ENCODE peak calls at places on chromosomes 6 and 20, in six cellular contexts. One of them, this sample, is unnamed.

GRCh38 chr6:111844921-111845320 is 28.3 kb downstream of the FYN start:
- DNase-seq in iris pigment epithelial cell: peak; percentile 39
- DNase-seq in amniotic epithelial cell: no peak
- DNase-seq in progenitor cell of endocrine pancreas: no peak
- DNase-seq in cerebellum: no peak
- DNase-seq in WTC11: peak; percentile 56
- DNase-seq in this sample: peak; percentile 66

GRCh38 chr20:39897058-39897457 is 792.0 kb downstream of the MAFB start:
- DNase-seq in WTC11: no peak
- DNase-seq in amniotic epithelial cell: peak; percentile 5
- DNase-seq in iris pigment epithelial cell: peak; percentile 48
- DNase-seq in progenitor cell of endocrine pancreas: no peak
- DNase-seq in cerebellum: no peak
- DNase-seq in this sample: no peak

GRCh38 chr6:168631589-168631988 is 190.6 kb downstream of the SMOC2 start:
- DNase-seq in cerebellum: no peak
- DNase-seq in WTC11: no peak
- DNase-seq in amniotic epithelial cell: no peak
- DNase-seq in iris pigment epithelial cell: no peak
- DNase-seq in progenitor cell of endocrine pancreas: no peak
- DNase-seq in this sample: no peak

GRCh38 chr6:43444601-43445000 is 10.7 kb downstream of the DLK2 start:
- DNase-seq in WTC11: no peak
- DNase-seq in progenitor cell of endocrine pancreas: no peak
- DNase-seq in amniotic epithelial cell: no peak
- DNase-seq in iris pigment epithelial cell: no peak
- DNase-seq in cerebellum: no peak
- DNase-seq in this sample: no peak

GRCh38 chr20:25984933-25985332 is 288.3 kb upstream of the ZNF337 start:
- DNase-seq in progenitor cell of endocrine pancreas: no peak
- DNase-seq in cerebellum: no peak
- DNase-seq in iris pigment epithelial cell: no peak
- DNase-seq in WTC11: no peak
- DNase-seq in amniotic epithelial cell: peak; percentile 31
- DNase-seq in this sample: no peak

GRCh38 chr20:21436186-21436585 is 38.9 kb upstream of the NKX2-4 start:
- DNase-seq in amniotic epithelial cell: peak; percentile 29
- DNase-seq in cerebellum: no peak
- DNase-seq in iris pigment epithelial cell: peak; percentile 93
- DNase-seq in progenitor cell of endocrine pancreas: no peak
- DNase-seq in WTC11: no peak
- DNase-seq in this sample: no peak

GRCh38 chr20:9028419-9028818 is 40.5 kb upstream of the PLCB4 start:
- DNase-seq in iris pigment epithelial cell: no peak
- DNase-seq in progenitor cell of endocrine pancreas: no peak
- DNase-seq in amniotic epithelial cell: no peak
- DNase-seq in WTC11: no peak
- DNase-seq in cerebellum: no peak
- DNase-seq in this sample: no peak

GRCh38 chr6:88517737-88518136 is 351.6 kb upstream of the CNR1 start:
- DNase-seq in iris pigment epithelial cell: peak; percentile 21
- DNase-seq in WTC11: no peak
- DNase-seq in cerebellum: no peak
- DNase-seq in progenitor cell of endocrine pancreas: no peak
- DNase-seq in amniotic epithelial cell: no peak
- DNase-seq in this sample: no peak

GRCh38 chr6:48016027-48016755 is 94.8 kb downstream of the PTCHD4 start:
- DNase-seq in iris pigment epithelial cell: no peak
- DNase-seq in progenitor cell of endocrine pancreas: no peak
- DNase-seq in WTC11: no peak
- DNase-seq in amniotic epithelial cell: peak; percentile 2
- DNase-seq in cerebellum: no peak
- DNase-seq in this sample: no peak

GRCh38 chr6:42251911-42252637 is 34.4 kb upstream of the MRPS10 start:
- DNase-seq in amniotic epithelial cell: peak; percentile 14
- DNase-seq in WTC11: no peak
- DNase-seq in cerebellum: peak; percentile 36
- DNase-seq in progenitor cell of endocrine pancreas: no peak
- DNase-seq in iris pigment epithelial cell: peak; percentile 14
- DNase-seq in this sample: no peak

GRCh38 chr20:53262294-53262840 is 290.2 kb downstream of the TSHZ2 start:
- DNase-seq in cerebellum: no peak
- DNase-seq in WTC11: no peak
- DNase-seq in iris pigment epithelial cell: no peak
- DNase-seq in progenitor cell of endocrine pancreas: no peak
- DNase-seq in amniotic epithelial cell: no peak
- DNase-seq in this sample: no peak

GRCh38 chr6:37819177-37819801 is at the start of gene ZFAND3:
- DNase-seq in iris pigment epithelial cell: peak; percentile 97
- DNase-seq in progenitor cell of endocrine pancreas: peak; percentile 98
- DNase-seq in WTC11: peak; percentile 96
- DNase-seq in cerebellum: peak; percentile 95
- DNase-seq in amniotic epithelial cell: peak; percentile 95
- DNase-seq in this sample: peak; percentile 98

GRCh38 chr20:13028673-13029072 is 19.9 kb downstream of the SPTLC3 start:
- DNase-seq in cerebellum: no peak
- DNase-seq in progenitor cell of endocrine pancreas: no peak
- DNase-seq in WTC11: no peak
- DNase-seq in amniotic epithelial cell: no peak
- DNase-seq in iris pigment epithelial cell: no peak
- DNase-seq in this sample: no peak

GRCh38 chr6:168134399-168135201 is 55.6 kb upstream of the FRMD1 start:
- DNase-seq in WTC11: no peak
- DNase-seq in iris pigment epithelial cell: no peak
- DNase-seq in cerebellum: no peak
- DNase-seq in amniotic epithelial cell: no peak
- DNase-seq in progenitor cell of endocrine pancreas: peak; percentile 9
- DNase-seq in this sample: no peak

GRCh38 chr20:35020108-35021031 is 64.7 kb downstream of the MYH7B start:
- DNase-seq in amniotic epithelial cell: no peak
- DNase-seq in progenitor cell of endocrine pancreas: no peak
- DNase-seq in WTC11: no peak
- DNase-seq in cerebellum: no peak
- DNase-seq in iris pigment epithelial cell: no peak
- DNase-seq in this sample: no peak

GRCh38 chr20:48163521-48163920 is 378.2 kb upstream of the SULF2 start:
- DNase-seq in amniotic epithelial cell: no peak
- DNase-seq in cerebellum: no peak
- DNase-seq in WTC11: no peak
- DNase-seq in progenitor cell of endocrine pancreas: no peak
- DNase-seq in iris pigment epithelial cell: no peak
- DNase-seq in this sample: no peak

GRCh38 chr6:134938896-134939295 is 11.0 kb downstream of the ALDH8A1 start:
- DNase-seq in cerebellum: no peak
- DNase-seq in progenitor cell of endocrine pancreas: no peak
- DNase-seq in iris pigment epithelial cell: peak; percentile 11
- DNase-seq in amniotic epithelial cell: no peak
- DNase-seq in WTC11: no peak
- DNase-seq in this sample: no peak

GRCh38 chr6:95866732-95867131 is 149.0 kb upstream of the FUT9 start:
- DNase-seq in amniotic epithelial cell: no peak
- DNase-seq in cerebellum: no peak
- DNase-seq in iris pigment epithelial cell: peak; percentile 8
- DNase-seq in progenitor cell of endocrine pancreas: no peak
- DNase-seq in WTC11: peak; percentile 32
- DNase-seq in this sample: peak; percentile 67

GRCh38 chr6:163306000-163306399 is 108.5 kb upstream of the QKI start:
- DNase-seq in amniotic epithelial cell: no peak
- DNase-seq in iris pigment epithelial cell: no peak
- DNase-seq in WTC11: no peak
- DNase-seq in progenitor cell of endocrine pancreas: no peak
- DNase-seq in cerebellum: no peak
- DNase-seq in this sample: no peak

GRCh38 chr6:55993418-55993817 is 118.0 kb upstream of the BMP5 start:
- DNase-seq in iris pigment epithelial cell: no peak
- DNase-seq in WTC11: no peak
- DNase-seq in cerebellum: no peak
- DNase-seq in amniotic epithelial cell: no peak
- DNase-seq in progenitor cell of endocrine pancreas: no peak
- DNase-seq in this sample: no peak

GRCh38 chr20:38835792-38836191 is 30.3 kb downstream of the PPP1R16B start:
- DNase-seq in amniotic epithelial cell: no peak
- DNase-seq in cerebellum: no peak
- DNase-seq in progenitor cell of endocrine pancreas: no peak
- DNase-seq in WTC11: no peak
- DNase-seq in iris pigment epithelial cell: no peak
- DNase-seq in this sample: no peak

GRCh38 chr6:33752139-33753015 is 5.7 kb upstream of the IP6K3 start:
- DNase-seq in cerebellum: no peak
- DNase-seq in WTC11: no peak
- DNase-seq in amniotic epithelial cell: no peak
- DNase-seq in iris pigment epithelial cell: no peak
- DNase-seq in progenitor cell of endocrine pancreas: no peak
- DNase-seq in this sample: no peak

GRCh38 chr6:131937219-131937618 is 14.0 kb downstream of the CCN2 start:
- DNase-seq in cerebellum: no peak
- DNase-seq in WTC11: no peak
- DNase-seq in iris pigment epithelial cell: no peak
- DNase-seq in progenitor cell of endocrine pancreas: no peak
- DNase-seq in amniotic epithelial cell: no peak
- DNase-seq in this sample: no peak

GRCh38 chr6:155426408-155426945 is 29.2 kb downstream of the NOX3 start:
- DNase-seq in WTC11: no peak
- DNase-seq in progenitor cell of endocrine pancreas: no peak
- DNase-seq in iris pigment epithelial cell: no peak
- DNase-seq in cerebellum: no peak
- DNase-seq in amniotic epithelial cell: no peak
- DNase-seq in this sample: no peak

GRCh38 chr20:1377341-1377871 is 15.4 kb downstream of the FKBP1A start:
- DNase-seq in cerebellum: no peak
- DNase-seq in progenitor cell of endocrine pancreas: no peak
- DNase-seq in iris pigment epithelial cell: no peak
- DNase-seq in WTC11: no peak
- DNase-seq in amniotic epithelial cell: no peak
- DNase-seq in this sample: no peak

GRCh38 chr6:170075659-170076223 is 215.1 kb downstream of the DLL1 start:
- DNase-seq in cerebellum: no peak
- DNase-seq in iris pigment epithelial cell: no peak
- DNase-seq in amniotic epithelial cell: no peak
- DNase-seq in progenitor cell of endocrine pancreas: no peak
- DNase-seq in WTC11: no peak
- DNase-seq in this sample: no peak

GRCh38 chr20:5222919-5223634 is 93.7 kb downstream of the PROKR2 start:
- DNase-seq in WTC11: peak; percentile 69
- DNase-seq in cerebellum: no peak
- DNase-seq in iris pigment epithelial cell: peak; percentile 61
- DNase-seq in progenitor cell of endocrine pancreas: peak; percentile 22
- DNase-seq in amniotic epithelial cell: peak; percentile 53
- DNase-seq in this sample: peak; percentile 88

GRCh38 chr6:97524846-97525245 is 241.8 kb upstream of the MMS22L start:
- DNase-seq in progenitor cell of endocrine pancreas: no peak
- DNase-seq in amniotic epithelial cell: no peak
- DNase-seq in cerebellum: peak; percentile 33
- DNase-seq in iris pigment epithelial cell: no peak
- DNase-seq in WTC11: peak; percentile 45
- DNase-seq in this sample: peak; percentile 80

GRCh38 chr6:138104618-138105213 is 2.5 kb downstream of the PERP start:
- DNase-seq in cerebellum: no peak
- DNase-seq in iris pigment epithelial cell: no peak
- DNase-seq in amniotic epithelial cell: peak; percentile 48
- DNase-seq in progenitor cell of endocrine pancreas: no peak
- DNase-seq in WTC11: no peak
- DNase-seq in this sample: no peak

GRCh38 chr6:156798091-156798735 is 21.0 kb downstream of the ARID1B start:
- DNase-seq in progenitor cell of endocrine pancreas: no peak
- DNase-seq in iris pigment epithelial cell: no peak
- DNase-seq in WTC11: no peak
- DNase-seq in cerebellum: no peak
- DNase-seq in amniotic epithelial cell: no peak
- DNase-seq in this sample: no peak